ENCODE peak calls at places on chromosome 22, in six cellular contexts. I, Q, H, O, R and K are unnamed samples.

GRCh38 chr22:29202231-29203192 is 3.2 kb upstream of the EMID1 start:
- DNase-seq in I (peak), O (peak), Q (peak), H (no peak), R (peak), K (peak)

GRCh38 chr22:18071968-18072310 is 5.9 kb upstream of the PEX26 start:
- DNase-seq in O (no peak), R (no peak), H (no peak), Q (no peak), I (no peak), K (no peak)

GRCh38 chr22:24169439-24170058 is 11.7 kb upstream of the SUSD2 start:
- DNase-seq in H (no peak), Q (no peak), O (no peak), I (no peak), R (no peak), K (no peak)

GRCh38 chr22:28005513-28005912 is 86.5 kb upstream of the PITPNB start:
- DNase-seq in H (no peak), I (no peak), R (no peak), Q (no peak), O (no peak), K (peak)

GRCh38 chr22:19142394-19142793 is 2.1 kb downstream of the ESS2 start:
- DNase-seq in R (no peak), I (no peak), H (no peak), Q (no peak), O (no peak), K (no peak)

GRCh38 chr22:48098243-48098935 is 1335.9 kb downstream of the TBC1D22A start:
- DNase-seq in Q (no peak), I (no peak), O (no peak), H (no peak), R (no peak), K (no peak)

GRCh38 chr22:44220727-44221680 is 40.3 kb downstream of the PARVG start:
- DNase-seq in O (no peak), R (no peak), H (no peak), Q (no peak), I (no peak), K (no peak)

GRCh38 chr22:44483878-44484277 is 14.2 kb downstream of the RTL6 start:
- DNase-seq in Q (no peak), I (no peak), H (no peak), O (no peak), R (no peak), K (no peak)

GRCh38 chr22:19719055-19719482 is 4.3 kb upstream of the GP1BB start:
- DNase-seq in H (no peak), R (no peak), Q (no peak), O (no peak), I (no peak), K (peak)

GRCh38 chr22:25744694-25745093 is 2.7 kb downstream of the MYO18B start:
- DNase-seq in R (no peak), Q (no peak), O (no peak), I (no peak), H (no peak), K (no peak)

GRCh38 chr22:50731811-50732624 is 6.0 kb upstream of the ACR start:
- DNase-seq in O (peak), I (peak), R (peak), Q (peak), H (no peak), K (no peak)

GRCh38 chr22:47151490-47151889 is 389.0 kb downstream of the TBC1D22A start:
- DNase-seq in H (no peak), O (no peak), I (no peak), Q (no peak), R (peak), K (no peak)

GRCh38 chr22:30694171-30694637 is 470 bp upstream of the OSBP2 start:
- DNase-seq in I (peak), O (peak), R (no peak), Q (peak), H (peak), K (peak)

GRCh38 chr22:46849951-46850350 is 87.5 kb downstream of the TBC1D22A start:
- DNase-seq in O (no peak), H (no peak), I (no peak), Q (no peak), R (no peak), K (no peak)

GRCh38 chr22:50641696-50642607 is 14.0 kb upstream of the ARSA start:
- DNase-seq in Q (peak), O (no peak), R (peak), I (no peak), H (no peak), K (peak)

GRCh38 chr22:33922268-33922667 is 2.0 kb upstream of the LARGE1 start:
- DNase-seq in I (no peak), R (peak), H (no peak), Q (no peak), O (no peak), K (peak)